ENCODE peak calls at places on chromosomes 16 and 17, in seven cellular contexts. Y is AG04450, P is fibroblast of the conjunctiva, B is tibial nerve, Z is GM03348, U is BJ, O is T-helper 9 cell. F is an unnamed sample.

GRCh38 chr16:75293173-75293572 is 41.7 kb upstream of the BCAR1 start:
- DNase-seq in Y (no peak), P (no peak), B (no peak), Z (no peak), U (no peak), O (no peak), F (no peak)

GRCh38 chr17:77901476-77901875 is 57.0 kb upstream of the TNRC6C start:
- DNase-seq in Y (no peak), P (no peak), B (no peak), Z (no peak), U (no peak), O (no peak), F (no peak)

GRCh38 chr17:49730078-49730786 is 22.5 kb upstream of the SLC35B1 start:
- DNase-seq in Y (peak), P (peak), B (peak), Z (peak), U (peak), O (no peak), F (peak)

GRCh38 chr17:47352848-47353247 is 29.1 kb downstream of the EFCAB13 start:
- DNase-seq in Y (no peak), P (no peak), B (no peak), Z (no peak), U (no peak), O (no peak), F (no peak)

GRCh38 chr17:45895304-45895968 is 1.1 kb downstream of the MAPT start:
- DNase-seq in Y (no peak), P (no peak), B (no peak), Z (no peak), U (no peak), O (peak), F (peak)

GRCh38 chr17:43839670-43840101 is 6.7 kb upstream of the MPP3 start:
- DNase-seq in Y (no peak), P (no peak), B (no peak), Z (no peak), U (no peak), O (no peak), F (no peak)

GRCh38 chr16:82627811-82628339 is 1.1 kb downstream of the CDH13 start:
- DNase-seq in Y (no peak), P (no peak), B (no peak), Z (peak), U (no peak), O (no peak), F (no peak)

GRCh38 chr16:30760577-30761426 is 1.1 kb downstream of the CFAP119 start:
- DNase-seq in Y (no peak), P (no peak), B (no peak), Z (no peak), U (no peak), O (no peak), F (no peak)

GRCh38 chr17:46756861-46757260 is 61.6 kb downstream of the WNT3 start:
- DNase-seq in Y (no peak), P (no peak), B (no peak), Z (no peak), U (no peak), O (no peak), F (no peak)

GRCh38 chr16:84600343-84601229 is 17.3 kb downstream of the COTL1 start:
- DNase-seq in Y (no peak), P (no peak), B (no peak), Z (no peak), U (no peak), O (no peak), F (no peak)

GRCh38 chr17:33121272-33121671 is 129.6 kb downstream of the SPACA3 start:
- DNase-seq in Y (no peak), P (no peak), B (no peak), Z (no peak), U (no peak), O (no peak), F (no peak)

GRCh38 chr17:66383353-66383752 is 80.9 kb downstream of the PRKCA start:
- DNase-seq in Y (peak), P (peak), B (no peak), Z (peak), U (peak), O (no peak), F (no peak)

GRCh38 chr16:85395207-85395912 is 217.8 kb upstream of the GSE1 start:
- DNase-seq in Y (peak), P (peak), B (peak), Z (peak), U (peak), O (no peak), F (peak)

GRCh38 chr16:27458196-27458728 is 56.3 kb downstream of the IL21R start:
- DNase-seq in Y (no peak), P (no peak), B (no peak), Z (no peak), U (no peak), O (no peak), F (no peak)

GRCh38 chr16:84194470-84195200 is 3.7 kb downstream of the ADAD2 start:
- DNase-seq in Y (no peak), P (no peak), B (no peak), Z (no peak), U (no peak), O (peak), F (no peak)

GRCh38 chr17:31660684-31661083 is 198.4 kb downstream of the COPRS start:
- DNase-seq in Y (no peak), P (no peak), B (no peak), Z (no peak), U (no peak), O (no peak), F (no peak)

F was measured in suprapubic skin.